ENCODE peak calls at places on chromosome 20, in eight cellular contexts. R is CD4-positive, alpha-beta T cell; S is EL; G is GDM1; K is PC-3; N is activated CD4-positive, alpha-beta T cell treated with anti-CD3 and anti-CD28 coated beads, Interleukin-2, amount 50 U/mL, for 24 hours; O is progenitor cell of endocrine pancreas; Y is T-helper 1 cell. I is an unnamed sample.

GRCh38 chr20:50172347-50173013 is 18.1 kb upstream of the CEBPB start:
- DNase-seq in R (no peak), O (peak; percentile 81), N (no peak), K (no peak), Y (no peak), S (peak; percentile 86), G (no peak), I (no peak)

GRCh38 chr20:33719277-33719988 is 677 bp downstream of the PXMP4 start:
- DNase-seq in S (peak; percentile 4), K (no peak), G (no peak), R (no peak), O (no peak), Y (no peak), N (no peak), I (no peak)

GRCh38 chr20:46400253-46400652 is 6.2 kb downstream of the ELMO2 start:
- DNase-seq in G (no peak), Y (no peak), R (no peak), S (peak; percentile 53), O (no peak), K (no peak), N (no peak), I (no peak)

GRCh38 chr20:26209171-26209941 is 512.7 kb upstream of the ZNF337 start:
- DNase-seq in Y (no peak), N (peak; percentile 1), O (no peak), S (no peak), K (no peak), R (peak; percentile 11), G (no peak), I (no peak)

GRCh38 chr20:50824137-50824536 is 29.3 kb downstream of the BCAS4 start:
- DNase-seq in Y (no peak), K (peak; percentile 33), N (no peak), G (no peak), S (peak; percentile 91), R (no peak), O (no peak), I (no peak)

GRCh38 chr20:44070139-44070900 is 116.7 kb downstream of the JPH2 start:
- DNase-seq in Y (peak; percentile 76), S (no peak), O (peak; percentile 8), G (no peak), K (no peak), N (no peak), R (peak; percentile 61), I (peak; percentile 75)

GRCh38 chr20:12554416-12554815 is 454.4 kb upstream of the SPTLC3 start:
- DNase-seq in N (no peak), O (no peak), K (peak; percentile 19), S (no peak), G (no peak), R (no peak), Y (no peak), I (no peak)

GRCh38 chr20:2625062-2625461 is 27.4 kb upstream of the NOP56 start:
- DNase-seq in N (no peak), R (no peak), S (no peak), K (no peak), Y (no peak), G (no peak), O (no peak), I (no peak)

GRCh38 chr20:47040506-47041125 is 146.0 kb downstream of the EYA2 start:
- DNase-seq in S (no peak), O (no peak), N (no peak), R (no peak), K (no peak), Y (no peak), G (no peak), I (no peak)

GRCh38 chr20:13212750-13213149 is 8.3 kb upstream of the ISM1 start:
- DNase-seq in R (no peak), G (no peak), O (no peak), K (no peak), Y (peak; percentile 37), N (no peak), S (peak; percentile 8), I (no peak)

GRCh38 chr20:45945678-45946148 is 11.2 kb downstream of the PCIF1 start:
- DNase-seq in Y (no peak), G (no peak), R (no peak), K (no peak), N (no peak), S (peak; percentile 76), O (no peak), I (no peak)

GRCh38 chr20:40587038-40587437 is 102.0 kb downstream of the MAFB start:
- DNase-seq in N (no peak), Y (no peak), S (no peak), O (no peak), K (no peak), G (no peak), R (no peak), I (no peak)

GRCh38 chr20:16351415-16351814 is 221.8 kb downstream of the KIF16B start:
- DNase-seq in R (no peak), N (no peak), Y (no peak), S (no peak), G (no peak), K (no peak), O (no peak), I (no peak)

GRCh38 chr20:878511-879307 is 37.4 kb downstream of the ANGPT4 start:
- DNase-seq in O (peak; percentile 68), R (no peak), G (no peak), N (no peak), K (peak; percentile 26), Y (no peak), S (no peak), I (no peak)

GRCh38 chr20:14691994-14692393 is 354.6 kb upstream of the FLRT3 start:
- DNase-seq in S (no peak), R (no peak), K (peak; percentile 41), O (no peak), G (no peak), Y (no peak), N (no peak), I (no peak)

GRCh38 chr20:31440012-31440659 is at the start of gene DEFB123:
- DNase-seq in R (no peak), O (no peak), N (no peak), G (no peak), K (no peak), Y (no peak), S (no peak), I (no peak)

GRCh38 chr20:49351775-49352174 is 73.9 kb upstream of the ZNFX1 start:
- DNase-seq in G (no peak), Y (no peak), S (no peak), N (no peak), O (no peak), K (no peak), R (no peak), I (no peak)

I was measured in T-cell.